ENCODE peak calls at places on chromosomes 1 and 21, in five cellular contexts. W, G, A, V and B are unnamed samples.

GRCh38 chr1:226548281-226549093 is at the start of gene STUM:
- DNase-seq in W (peak), G (peak), A (peak), V (peak), B (peak)

GRCh38 chr1:87684786-87685185 is 356.1 kb downstream of the LMO4 start:
- DNase-seq in W (peak), G (no peak), A (no peak), V (peak), B (no peak)

GRCh38 chr1:9426291-9426711 is 113.0 kb upstream of the SLC25A33 start:
- DNase-seq in W (no peak), G (no peak), A (no peak), V (peak), B (no peak)

GRCh38 chr1:21261551-21262281 is 28.5 kb downstream of the ECE1 start:
- DNase-seq in W (peak), G (no peak), A (peak), V (peak), B (peak)

GRCh38 chr1:244850099-244850852 is 14.1 kb downstream of the HNRNPU start:
- DNase-seq in W (no peak), G (no peak), A (no peak), V (no peak), B (no peak)

GRCh38 chr1:212749924-212750535 is 41.5 kb downstream of the NSL1 start:
- DNase-seq in W (peak), G (peak), A (peak), V (peak), B (peak)

GRCh38 chr1:241593186-241593585 is 47.0 kb downstream of the CHML start:
- DNase-seq in W (peak), G (no peak), A (no peak), V (no peak), B (no peak)

GRCh38 chr1:47416319-47417128 is 439 bp downstream of the FOXE3 start:
- DNase-seq in W (no peak), G (peak), A (no peak), V (no peak), B (peak)

GRCh38 chr1:44995467-44996238 is 9.3 kb upstream of the EIF2B3 start:
- DNase-seq in W (no peak), G (no peak), A (no peak), V (no peak), B (no peak)

GRCh38 chr21:29166333-29166732 is 35.9 kb downstream of the MAP3K7CL start:
- DNase-seq in W (no peak), G (no peak), A (no peak), V (no peak), B (no peak)

GRCh38 chr1:99820546-99820945 is 29.6 kb upstream of the AGL start:
- DNase-seq in W (no peak), G (no peak), A (no peak), V (no peak), B (no peak)

GRCh38 chr1:98975113-98975512 is 29.5 kb downstream of the PLPPR5 start:
- DNase-seq in W (no peak), G (no peak), A (no peak), V (no peak), B (no peak)

GRCh38 chr1:6414881-6415280 is 4.8 kb downstream of the HES2 start:
- DNase-seq in W (no peak), G (no peak), A (peak), V (no peak), B (no peak)

GRCh38 chr1:218495931-218496330 is 150.8 kb downstream of the TGFB2 start:
- DNase-seq in W (no peak), G (no peak), A (peak), V (no peak), B (no peak)

GRCh38 chr1:58190614-58191013 is 355.9 kb downstream of the OMA1 start:
- DNase-seq in W (no peak), G (no peak), A (no peak), V (no peak), B (no peak)

GRCh38 chr1:85484264-85484663 is 19.3 kb upstream of the DDAH1 start:
- DNase-seq in W (no peak), G (no peak), A (no peak), V (no peak), B (no peak)

GRCh38 chr1:65471901-65472332 is 51.4 kb downstream of the LEPR start:
- DNase-seq in W (no peak), G (no peak), A (peak), V (no peak), B (no peak)

DNA sequence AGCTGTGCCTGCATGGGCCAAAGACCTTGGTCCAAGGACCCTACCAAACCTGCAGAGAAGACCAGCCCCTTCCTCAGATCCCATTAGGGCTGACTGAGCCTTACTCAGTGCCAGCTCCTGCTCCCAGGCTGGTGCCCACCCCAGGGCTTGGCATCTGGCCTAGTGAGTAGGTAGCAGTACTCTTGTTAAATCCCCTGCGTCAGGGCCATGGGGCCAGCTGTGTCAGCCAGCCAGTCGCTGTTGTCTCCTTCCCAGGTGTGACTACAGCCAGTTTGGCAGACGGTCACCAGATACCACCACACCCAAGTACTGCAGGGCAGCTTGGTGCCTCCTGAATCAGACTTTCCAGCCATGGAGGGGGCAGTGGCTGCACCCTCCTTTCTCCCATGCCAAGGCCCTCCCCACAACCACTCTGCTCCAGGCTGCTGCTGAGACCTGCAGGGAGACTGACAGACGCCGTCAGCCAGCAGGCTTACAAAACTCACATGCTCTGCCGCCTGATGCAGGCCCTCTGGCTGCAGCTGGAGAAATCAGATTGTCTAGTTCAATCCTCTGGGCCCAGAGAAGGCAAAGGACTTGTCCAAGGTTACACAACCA is 3.0 kb downstream of the TENT5B start:
- DNase-seq in W (no peak), G (no peak), A (peak), V (peak), B (no peak)
- H4K91ac ChIP-seq in W (peak), G (no peak), A (peak), V (peak), B (no peak)

GRCh38 chr1:210237981-210238380 is 5.4 kb downstream of the SERTAD4 start:
- DNase-seq in W (no peak), G (no peak), A (no peak), V (no peak), B (no peak)
- H3K27ac ChIP-seq in W (no peak), G (no peak), A (no peak), V (peak), B (no peak)

GRCh38 chr1:175131100-175131499 is 61.5 kb downstream of the KIAA0040 start:
- DNase-seq in W (no peak), G (no peak), A (peak), V (peak), B (no peak)

GRCh38 chr1:175129182-175129581 is 61.5 kb downstream of the TNN start:
- DNase-seq in W (peak), G (no peak), A (peak), V (peak), B (no peak)

GRCh38 chr1:175129997-175130648 is 62.5 kb downstream of the KIAA0040 start:
- DNase-seq in W (no peak), G (peak), A (peak), V (no peak), B (peak)

GRCh38 chr1:175129644-175129996 is 62.0 kb downstream of the TNN start:
- DNase-seq in W (no peak), G (no peak), A (no peak), V (no peak), B (no peak)

GRCh38 chr1:175130649-175131045 is 61.9 kb downstream of the KIAA0040 start:
- DNase-seq in W (no peak), G (no peak), A (no peak), V (no peak), B (no peak)
- H4K91ac ChIP-seq in W (no peak), G (no peak), A (peak), V (no peak), B (no peak)

GRCh38 chr1:243268751-243269460 is 13.1 kb downstream of the SDCCAG8 start:
- DNase-seq in W (peak), G (no peak), A (no peak), V (peak), B (peak)

GRCh38 chr1:243270097-243270864 is 14.4 kb downstream of the SDCCAG8 start:
- DNase-seq in W (no peak), G (no peak), A (no peak), V (no peak), B (no peak)

GRCh38 chr1:243267346-243268283 is 11.8 kb downstream of the SDCCAG8 start:
- DNase-seq in W (no peak), G (no peak), A (peak), V (peak), B (no peak)

GRCh38 chr1:243269461-243269801 is 13.6 kb downstream of the SDCCAG8 start:
- DNase-seq in W (no peak), G (no peak), A (no peak), V (no peak), B (no peak)

DNA sequence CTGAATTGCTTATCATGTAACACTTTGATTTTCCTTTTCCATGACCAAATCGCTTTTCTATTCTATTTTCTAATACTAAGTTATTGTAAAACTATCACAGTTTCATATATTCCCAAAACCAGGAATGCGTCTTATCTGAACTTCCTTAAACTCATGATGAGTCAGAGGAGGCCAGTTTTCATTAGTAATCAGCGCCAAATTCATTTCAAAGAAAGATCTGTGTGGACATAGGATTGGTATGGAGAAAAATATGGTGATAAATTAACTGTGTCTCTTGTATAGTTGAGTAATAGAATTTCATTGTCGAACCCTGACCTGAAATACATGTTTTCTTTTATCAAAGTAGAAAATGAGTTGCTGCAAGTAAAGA is 12.4 kb downstream of the SDCCAG8 start:
- DNase-seq in W (peak), G (no peak), A (peak), V (peak), B (no peak)
- H3K27ac ChIP-seq in W (peak), G (no peak), A (no peak), V (no peak), B (no peak)

DNA sequence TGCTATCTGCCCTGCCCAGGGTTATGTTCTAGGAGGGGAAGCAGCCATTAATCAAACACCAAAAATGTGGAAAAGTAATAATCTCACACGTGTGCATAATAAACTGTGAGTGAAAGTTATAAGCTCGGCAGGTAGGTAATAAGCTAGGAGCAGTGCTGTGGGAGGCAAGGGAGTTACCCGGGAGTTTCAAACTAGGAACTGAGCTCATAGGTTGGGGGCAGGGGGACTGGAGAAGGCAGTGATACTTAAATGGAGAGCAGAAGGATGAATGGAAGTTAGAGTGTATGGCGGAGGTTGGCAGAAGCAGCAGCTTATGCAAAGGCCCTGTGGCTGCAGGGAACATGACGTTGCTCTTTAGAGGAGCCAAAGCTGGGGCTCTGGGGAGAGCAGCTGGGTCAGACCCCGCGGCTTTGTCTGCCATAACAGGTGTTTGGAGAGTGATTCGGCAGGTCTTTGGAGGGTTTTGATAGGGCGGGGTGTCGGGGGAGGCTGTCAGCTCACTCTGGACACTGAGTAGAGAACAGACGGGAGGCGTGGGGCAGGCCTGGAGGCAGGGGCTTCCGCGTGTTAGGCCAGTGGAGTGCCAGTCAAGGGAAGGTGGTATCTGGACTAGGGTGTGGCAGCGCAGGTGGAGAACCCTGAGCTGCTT is 20.0 kb downstream of the PTPRF start:
- DNase-seq in W (no peak), G (no peak), A (peak), V (no peak), B (no peak)
- H4K91ac ChIP-seq in W (no peak), G (no peak), A (peak), V (no peak), B (peak)

DNA sequence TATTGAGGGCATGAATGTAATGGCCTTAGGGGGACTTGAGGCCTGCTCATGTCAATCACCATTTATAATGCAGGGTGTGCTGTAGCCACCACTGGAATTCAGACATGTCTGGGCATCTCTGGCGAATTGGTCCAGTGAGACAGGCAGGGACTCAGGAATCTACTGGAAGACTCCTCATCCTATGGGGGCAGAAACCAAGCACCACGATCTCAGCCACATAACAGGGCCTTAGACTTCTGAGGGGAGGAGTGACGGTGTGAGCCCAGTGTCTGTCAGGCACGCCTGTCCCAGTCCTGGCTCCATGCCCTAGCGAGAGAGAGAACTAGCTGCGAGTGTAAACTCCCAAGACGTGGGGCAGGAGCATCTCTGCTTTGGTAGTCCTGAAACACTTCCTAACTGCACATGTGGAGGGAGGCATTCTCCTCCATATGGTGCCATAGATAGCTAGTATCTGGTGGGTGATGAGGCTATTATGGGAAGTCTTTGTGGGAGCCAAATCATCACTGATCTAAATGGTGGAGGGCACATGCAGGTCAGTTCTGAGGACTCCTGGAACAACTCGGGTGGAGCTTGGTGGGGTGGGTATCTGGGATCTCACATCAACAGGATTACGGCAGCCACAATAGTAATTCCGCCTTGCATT is 29.8 kb upstream of the KIAA0040 start:
- DNase-seq in W (no peak), G (no peak), A (no peak), V (no peak), B (no peak)
- H3K27ac ChIP-seq in W (no peak), G (no peak), A (peak), V (no peak), B (no peak)

GRCh38 chr1:62295921-62296451 is 23.2 kb downstream of the KANK4 start:
- DNase-seq in W (peak), G (no peak), A (no peak), V (peak), B (no peak)
- H4K91ac ChIP-seq in W (no peak), G (no peak), A (no peak), V (no peak), B (no peak)

GRCh38 chr1:167169642-167170041 is 51.0 kb upstream of the POU2F1 start:
- DNase-seq in W (no peak), G (no peak), A (no peak), V (no peak), B (no peak)

GRCh38 chr1:167165219-167165618 is 55.5 kb upstream of the POU2F1 start:
- DNase-seq in W (no peak), G (no peak), A (no peak), V (no peak), B (no peak)

GRCh38 chr1:167166703-167167100 is 54.0 kb upstream of the POU2F1 start:
- DNase-seq in W (no peak), G (no peak), A (no peak), V (peak), B (no peak)

GRCh38 chr1:167168424-167168823 is 52.3 kb upstream of the POU2F1 start:
- DNase-seq in W (no peak), G (no peak), A (no peak), V (no peak), B (no peak)

GRCh38 chr1:167165948-167166702 is 54.6 kb upstream of the POU2F1 start:
- DNase-seq in W (no peak), G (peak), A (no peak), V (peak), B (peak)
- H3K27ac ChIP-seq in W (no peak), G (peak), A (peak), V (peak), B (peak)

GRCh38 chr1:199762567-199762966 is 264.9 kb upstream of the NR5A2 start:
- DNase-seq in W (no peak), G (no peak), A (no peak), V (no peak), B (no peak)

GRCh38 chr1:199753513-199753912 is 274.0 kb upstream of the NR5A2 start:
- DNase-seq in W (no peak), G (no peak), A (no peak), V (no peak), B (no peak)

GRCh38 chr1:199759268-199759724 is 268.2 kb upstream of the NR5A2 start:
- DNase-seq in W (peak), G (no peak), A (peak), V (peak), B (no peak)

DNA sequence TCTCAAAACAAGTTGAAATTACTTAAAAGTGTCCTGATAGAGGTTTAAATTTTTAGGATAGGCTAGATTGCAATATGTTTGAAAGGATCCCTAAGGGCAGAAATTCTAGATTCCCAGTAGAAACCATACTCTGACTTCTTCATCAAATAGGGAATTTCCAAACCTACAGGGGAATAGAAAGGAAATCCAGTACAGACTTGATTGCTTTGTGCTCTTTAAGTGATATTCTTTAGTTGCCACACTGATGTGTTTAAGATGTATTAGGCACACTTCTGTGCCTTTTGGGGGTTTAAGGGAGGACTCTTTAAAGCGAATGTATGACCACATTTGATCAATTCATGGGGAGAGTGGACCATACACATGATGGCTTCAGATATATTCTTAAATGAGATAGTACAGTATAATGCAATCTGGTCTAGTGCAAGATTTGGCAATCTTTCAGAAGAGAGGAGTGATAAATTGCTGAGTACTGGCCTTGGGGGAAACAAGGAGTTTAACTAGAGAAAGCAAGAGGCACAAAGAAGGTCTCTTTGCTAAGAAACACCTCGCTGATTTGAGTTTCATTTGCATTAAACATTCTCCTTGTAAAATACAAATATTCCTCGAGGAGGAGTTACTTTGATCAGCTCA is 268.8 kb upstream of the NR5A2 start:
- DNase-seq in W (no peak), G (no peak), A (no peak), V (no peak), B (no peak)
- H4K91ac ChIP-seq in W (no peak), G (no peak), A (no peak), V (no peak), B (no peak)

DNA sequence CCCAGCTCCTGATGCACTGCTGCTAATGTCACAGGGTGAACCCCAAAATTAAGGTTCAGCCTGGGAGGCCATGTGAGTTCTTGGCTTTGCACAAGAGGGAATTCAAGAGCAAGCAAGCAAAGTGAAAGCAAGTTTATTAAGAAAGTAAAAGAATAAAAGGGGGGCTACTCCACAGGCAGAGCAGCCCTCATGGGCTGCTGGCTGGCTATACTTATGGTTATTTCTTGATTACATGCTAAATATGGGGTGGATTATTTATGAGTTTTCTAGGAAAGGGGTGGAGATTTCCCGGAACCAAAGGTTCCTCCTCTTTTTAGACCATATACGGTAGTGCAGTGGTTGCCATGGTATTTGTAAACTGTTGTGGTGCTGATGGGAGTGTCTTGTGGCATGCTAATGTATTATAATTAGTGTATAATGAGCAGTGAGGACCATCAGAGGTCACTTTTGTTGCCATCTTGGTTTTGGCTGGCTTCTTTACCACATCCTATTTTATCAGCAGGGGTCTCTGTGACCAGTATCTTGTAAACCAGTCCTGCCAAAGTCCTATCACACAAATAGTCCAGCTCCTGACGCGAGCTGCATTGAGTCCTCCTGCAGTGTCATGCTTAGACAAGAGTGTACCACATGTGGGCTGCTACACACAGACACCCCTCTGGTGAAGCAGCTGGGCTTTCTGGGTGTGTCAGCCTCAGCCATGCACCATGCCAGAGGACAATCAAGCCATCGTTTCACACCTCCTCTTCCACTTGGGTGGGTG is 46.4 kb upstream of the CSF1 start:
- DNase-seq in W (peak), G (no peak), A (no peak), V (peak), B (no peak)
- H3K27ac ChIP-seq in W (peak), G (no peak), A (no peak), V (no peak), B (no peak)